ENCODE peak calls at places on chromosomes 2 and 18, in four cellular contexts. R is mammary epithelial cell, D is body of pancreas, M is HFFc6. K is an unnamed sample.

GRCh38 chr2:40401896-40402295 is 50.0 kb downstream of the SLC8A1 start:
- DNase-seq in D (no peak), M (peak; percentile 89), R (peak; percentile 90), K (no peak)

GRCh38 chr18:32661486-32662299 is 111.1 kb downstream of the KLHL14 start:
- DNase-seq in R (peak; percentile 72), M (no peak), D (no peak), K (no peak)

GRCh38 chr2:121189011-121189410 is 96.0 kb downstream of the TFCP2L1 start:
- DNase-seq in M (no peak), R (no peak), D (no peak), K (peak; percentile 39)

GRCh38 chr2:196702641-196703040 is 63.1 kb downstream of the CCDC150 start:
- DNase-seq in D (no peak), M (peak; percentile 87), R (peak; percentile 66), K (no peak)

GRCh38 chr2:219183151-219183757 is 5.2 kb downstream of the RETREG2 start:
- DNase-seq in M (no peak), D (no peak), R (no peak), K (no peak)

GRCh38 chr2:85861180-85861579 is 27.6 kb downstream of the ST3GAL5 start:
- DNase-seq in M (no peak), D (no peak), R (no peak), K (no peak)

GRCh38 chr18:51150430-51150746 is 47.1 kb downstream of the MEX3C start:
- DNase-seq in R (no peak), D (no peak), M (no peak), K (no peak)

GRCh38 chr2:28587526-28588230 is 91.8 kb downstream of the PLB1 start:
- DNase-seq in R (no peak), D (no peak), M (no peak), K (peak; percentile 22)

GRCh38 chr2:2057125-2057721 is 273.9 kb downstream of the MYT1L start:
- DNase-seq in R (no peak), M (no peak), D (peak; percentile 19), K (no peak)

GRCh38 chr2:147525724-147526489 is 318.9 kb upstream of the ACVR2A start:
- DNase-seq in R (peak; percentile 46), D (peak; percentile 57), M (no peak), K (no peak)

GRCh38 chr2:226187126-226187525 is 612.5 kb downstream of the IRS1 start:
- DNase-seq in R (no peak), M (no peak), D (no peak), K (no peak)

GRCh38 chr18:7878265-7879173 is 311.4 kb downstream of the PTPRM start:
- DNase-seq in D (no peak), M (no peak), R (no peak), K (no peak)

GRCh38 chr2:16279641-16280040 is 339.3 kb downstream of the MYCN start:
- DNase-seq in M (no peak), D (no peak), R (no peak), K (no peak)

GRCh38 chr18:35856178-35856577 is 116.3 kb upstream of the RMP24 start:
- DNase-seq in R (no peak), D (no peak), M (no peak), K (no peak)

GRCh38 chr2:231687133-231687852 is 21.0 kb upstream of the PTMA start:
- DNase-seq in M (no peak), R (no peak), D (peak; percentile 69), K (peak; percentile 70)

GRCh38 chr2:197641666-197642065 is 33.7 kb downstream of the RFTN2 start:
- DNase-seq in R (no peak), M (no peak), D (no peak), K (no peak)

GRCh38 chr2:113167115-113167932 is 6.4 kb upstream of the PSD4 start:
- DNase-seq in D (peak; percentile 81), R (no peak), M (no peak), K (peak; percentile 65)

GRCh38 chr2:118032169-118033013 is 18.5 kb upstream of the CCDC93 start:
- DNase-seq in R (peak; percentile 23), M (peak; percentile 27), D (peak; percentile 53), K (no peak)

GRCh38 chr2:220077488-220077887 is 450.1 kb downstream of the SLC4A3 start:
- DNase-seq in D (no peak), M (peak; percentile 60), R (peak; percentile 51), K (no peak)

GRCh38 chr2:55111230-55111569 is 60.9 kb upstream of the RTN4 start:
- DNase-seq in M (no peak), R (no peak), D (no peak), K (no peak)

GRCh38 chr2:15919716-15920444 is 20.5 kb upstream of the MYCN start:
- DNase-seq in D (no peak), R (peak; percentile 28), M (no peak), K (no peak)

GRCh38 chr2:11496311-11496710 is 30.4 kb upstream of the E2F6 start:
- DNase-seq in M (no peak), R (no peak), D (no peak), K (no peak)

GRCh38 chr2:150618215-150618905 is 130.9 kb upstream of the RND3 start:
- DNase-seq in R (peak; percentile 50), M (no peak), D (no peak), K (no peak)

GRCh38 chr18:73897517-73897916 is 250.1 kb downstream of the FBXO15 start:
- DNase-seq in R (no peak), D (no peak), M (no peak), K (no peak)

GRCh38 chr2:85698880-85699254 is 4.7 kb downstream of the GNLY start:
- DNase-seq in M (no peak), R (no peak), D (no peak), K (no peak)

GRCh38 chr2:193793914-193794313 is 1599.2 kb upstream of the TMEFF2 start:
- DNase-seq in R (peak; percentile 53), D (no peak), M (no peak), K (no peak)

GRCh38 chr18:29418136-29418535 is 1241.2 kb upstream of the CDH2 start:
- DNase-seq in R (peak; percentile 83), M (peak; percentile 79), D (no peak), K (no peak)

GRCh38 chr2:19362094-19362649 is 3.7 kb upstream of the OSR1 start:
- DNase-seq in D (no peak), M (no peak), R (peak; percentile 45), K (no peak)

GRCh38 chr2:163735692-163736432 is at the start of gene FIGN:
- DNase-seq in D (peak; percentile 80), R (peak; percentile 77), M (peak; percentile 58), K (no peak)

GRCh38 chr2:46082531-46083485 is 214.4 kb upstream of the EPAS1 start:
- DNase-seq in D (no peak), M (peak; percentile 85), R (no peak), K (no peak)

GRCh38 chr2:14316594-14316993 is 315.9 kb upstream of the LRATD1 start:
- DNase-seq in D (no peak), R (no peak), M (no peak), K (no peak)

GRCh38 chr2:21602789-21603188 is 479.0 kb downstream of the TDRD15 start:
- DNase-seq in M (no peak), D (no peak), R (no peak), K (no peak)

GRCh38 chr18:24060644-24061043 is 46.1 kb downstream of the TTC39C start:
- DNase-seq in M (no peak), R (no peak), D (no peak), K (no peak)

GRCh38 chr2:134727385-134727784 is 8.6 kb upstream of the TMEM163 start:
- DNase-seq in R (peak; percentile 31), M (peak; percentile 4), D (peak; percentile 36), K (no peak)

GRCh38 chr2:230757476-230757875 is 44.8 kb downstream of the CAB39 start:
- DNase-seq in D (no peak), M (peak; percentile 77), R (no peak), K (no peak)

GRCh38 chr18:12023375-12023774 is 42.1 kb downstream of the IMPA2 start:
- DNase-seq in M (no peak), D (no peak), R (peak; percentile 76), K (no peak)

DNA sequence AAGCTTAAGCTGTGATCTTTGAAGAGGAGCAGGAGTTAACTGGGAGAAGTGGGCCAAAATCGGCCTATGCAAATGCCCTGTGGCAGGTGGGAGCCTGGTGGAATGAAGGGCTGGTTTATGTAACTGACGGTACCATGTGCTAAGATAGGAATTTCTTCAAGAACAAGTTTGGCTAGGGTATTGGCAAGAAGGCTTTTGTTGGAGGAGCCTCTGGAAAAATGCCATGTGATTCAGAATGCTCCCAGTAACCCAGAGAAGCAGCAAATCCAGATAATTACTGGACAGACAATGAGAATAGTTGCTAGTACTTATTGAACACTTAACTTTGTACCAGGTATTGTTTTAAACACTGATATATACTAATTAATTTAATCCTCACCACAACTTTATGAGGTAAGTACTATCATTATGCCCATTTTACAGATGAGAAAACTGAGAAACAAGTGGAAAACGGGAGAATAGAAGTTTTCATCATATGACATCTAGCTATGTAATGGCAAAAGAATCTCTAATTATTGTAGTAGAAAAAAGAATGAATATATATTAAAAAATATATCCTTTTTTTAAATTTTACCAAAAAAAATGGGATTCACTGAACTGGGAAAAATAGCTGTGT is 9.1 kb upstream of the FAM124B start:
- DNase-seq in R (peak; percentile 45), D (no peak), M (peak; percentile 25), K (no peak)
- TF ChIP-seq CTCF in R (no peak), D (no peak), M (no peak), K (no peak)

GRCh38 chr2:108983610-108984009 is 5.4 kb downstream of the EDAR start:
- DNase-seq in M (no peak), R (no peak), D (no peak), K (no peak)

GRCh38 chr2:108982259-108982679 is 6.8 kb downstream of the EDAR start:
- DNase-seq in R (no peak), D (no peak), M (no peak), K (no peak)

GRCh38 chr2:108988796-108989713 is at the start of gene EDAR:
- DNase-seq in R (peak; percentile 70), D (peak; percentile 50), M (no peak), K (no peak)

GRCh38 chr2:108988076-108988795 is 784 bp downstream of the EDAR start:
- DNase-seq in D (no peak), R (peak; percentile 14), M (no peak), K (no peak)

GRCh38 chr2:108987111-108987510 is 1.9 kb downstream of the EDAR start:
- DNase-seq in D (no peak), M (no peak), R (no peak), K (no peak)
- TF ChIP-seq CTCF in D (no peak), M (no peak), R (no peak), K (no peak)

GRCh38 chr18:37701967-37702366 is 136.4 kb upstream of the CELF4 start:
- DNase-seq in R (peak; percentile 4), M (no peak), D (no peak), K (no peak)

GRCh38 chr18:37709740-37710139 is 144.1 kb upstream of the CELF4 start:
- DNase-seq in M (no peak), D (no peak), R (no peak), K (no peak)

GRCh38 chr18:37710731-37711130 is 145.1 kb upstream of the CELF4 start:
- DNase-seq in D (no peak), M (no peak), R (peak; percentile 39), K (no peak)

GRCh38 chr18:37705016-37705415 is 139.4 kb upstream of the CELF4 start:
- DNase-seq in M (no peak), D (no peak), R (no peak), K (no peak)
- TF ChIP-seq CTCF in M (no peak), D (no peak), R (no peak), K (no peak)

GRCh38 chr2:7524211-7524594 is 607.0 kb downstream of the RNF144A start:
- DNase-seq in D (no peak), M (no peak), R (no peak), K (no peak)
- TF ChIP-seq CTCF in D (no peak), M (no peak), R (no peak), K (no peak)